ENCODE peak calls at places on chromosomes 5 and 9, in four cellular contexts. I, L, R and X are unnamed samples.

GRCh38 chr9:100091650-100092049 is 7.2 kb downstream of the ERP44 start:
- DNase-seq in R (no peak), I (no peak), L (no peak), X (no peak)

GRCh38 chr9:35681341-35682002 is 7.7 kb downstream of the CA9 start:
- DNase-seq in I (no peak), L (no peak), R (peak; percentile 18), X (no peak)

GRCh38 chr9:97861148-97861475 is 8.1 kb downstream of the FOXE1 start:
- DNase-seq in R (no peak), I (no peak), L (no peak), X (no peak)

GRCh38 chr9:133226219-133227171 is 17.4 kb upstream of the OBP2B start:
- DNase-seq in L (peak; percentile 60), R (peak; percentile 31), I (peak; percentile 41), X (no peak)

GRCh38 chr9:85569988-85570387 is 171.8 kb downstream of the AGTPBP1 start:
- DNase-seq in R (no peak), L (no peak), I (no peak), X (no peak)

GRCh38 chr5:146042628-146043279 is 62.6 kb downstream of the PLAC8L1 start:
- DNase-seq in R (no peak), L (no peak), I (no peak), X (no peak)

GRCh38 chr5:171644536-171644935 is 141.1 kb upstream of the SMIM23 start:
- DNase-seq in I (no peak), L (no peak), R (no peak), X (peak; percentile 22)

GRCh38 chr9:96100385-96100978 is 201.5 kb downstream of the HSD17B3 start:
- DNase-seq in L (no peak), R (peak; percentile 42), I (no peak), X (peak; percentile 25)

GRCh38 chr5:1888541-1889251 is 6.0 kb upstream of the IRX4 start:
- DNase-seq in R (peak; percentile 38), I (no peak), L (no peak), X (no peak)

GRCh38 chr5:368162-369084 is 46.9 kb downstream of the AHRR start:
- DNase-seq in L (no peak), I (peak; percentile 10), R (no peak), X (no peak)

GRCh38 chr5:84961193-84961592 is 576.5 kb upstream of the EDIL3 start:
- DNase-seq in R (peak; percentile 19), I (no peak), L (no peak), X (no peak)

GRCh38 chr5:137516251-137516797 is 17.2 kb upstream of the SPOCK1 start:
- DNase-seq in L (no peak), I (peak; percentile 72), R (no peak), X (no peak)

GRCh38 chr5:36452394-36453100 is 150.8 kb upstream of the RANBP3L start:
- DNase-seq in R (no peak), I (no peak), L (no peak), X (no peak)

GRCh38 chr5:154690488-154690887 is 64.7 kb upstream of the LARP1 start:
- DNase-seq in L (no peak), I (peak; percentile 49), R (no peak), X (no peak)

GRCh38 chr9:133837644-133838597 is 99.8 kb upstream of the SARDH start:
- DNase-seq in R (no peak), L (peak; percentile 73), I (no peak), X (no peak)

GRCh38 chr9:73183917-73184861 is 32.5 kb downstream of the ANXA1 start:
- DNase-seq in R (no peak), I (no peak), L (no peak), X (no peak)

GRCh38 chr5:92552206-92553160 is 1028.5 kb downstream of the NR2F1-AS1 start:
- DNase-seq in R (no peak), L (no peak), I (no peak), X (no peak)

GRCh38 chr5:54443264-54443663 is 12.2 kb upstream of the HSPB3 start:
- DNase-seq in R (no peak), I (no peak), L (peak; percentile 13), X (peak; percentile 18)

GRCh38 chr9:129619787-129620668 is 873 bp downstream of the C9orf50 start:
- DNase-seq in L (peak; percentile 55), I (peak; percentile 57), R (peak; percentile 71), X (no peak)

GRCh38 chr9:128863647-128864046 is 18.1 kb downstream of the KYAT1 start:
- DNase-seq in I (peak; percentile 94), R (peak; percentile 89), L (peak; percentile 83), X (peak; percentile 65)

GRCh38 chr5:109645591-109646236 is 44.0 kb upstream of the MAN2A1 start:
- DNase-seq in R (no peak), I (peak; percentile 39), L (peak; percentile 77), X (no peak)

GRCh38 chr5:125083932-125084331 is 337.5 kb upstream of the ZNF608 start:
- DNase-seq in L (no peak), R (no peak), I (no peak), X (no peak)

DNA sequence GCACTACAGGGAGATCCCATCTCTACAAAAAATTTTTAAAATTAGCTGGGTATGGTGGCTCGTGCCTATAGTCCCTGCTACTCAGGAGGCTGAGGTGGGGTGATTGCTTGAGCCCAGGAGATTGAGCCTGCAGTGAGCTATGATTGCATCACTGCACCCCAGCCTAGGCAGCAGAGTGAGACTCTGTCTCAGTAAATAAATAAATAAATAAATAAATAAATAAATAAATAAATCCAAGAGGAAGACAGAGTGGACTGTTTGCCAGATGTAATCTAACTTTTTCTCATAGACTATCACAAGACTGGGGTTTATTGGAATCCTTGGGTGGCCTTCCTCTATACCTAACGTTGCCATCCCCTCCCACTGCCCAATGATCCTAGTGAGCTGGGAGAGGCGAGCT is 19.2 kb upstream of the TCF7 start:
- DNase-seq in I (no peak), R (no peak), L (no peak), X (no peak)
- H3K4me1 ChIP-seq in I (no peaks in the 10 kb centered on the region), R (no peaks in the 10 kb centered on the region), L (peaks cover 30% of the 10 kb centered on the region), X (peaks cover 19% of the 10 kb centered on the region)

GRCh38 chr5:136094913-136095641 is 37.6 kb upstream of the SMAD5 start:
- DNase-seq in R (no peak), I (peak; percentile 9), L (no peak), X (no peak)
- H3K4me1 ChIP-seq in R (no peaks in the 10 kb centered on the region), I (no peaks in the 10 kb centered on the region), L (no peaks in the 10 kb centered on the region), X (no peaks in the 10 kb centered on the region)

GRCh38 chr5:102818345-102818744 is 63.2 kb downstream of the PAM start:
- DNase-seq in L (no peak), R (no peak), I (no peak), X (no peak)
- H3K4me1 ChIP-seq in L (peaks cover 3% of the 10 kb centered on the region), R (peaks cover 4% of the 10 kb centered on the region), I (no peaks in the 10 kb centered on the region), X (peaks cover 10% of the 10 kb centered on the region)

DNA sequence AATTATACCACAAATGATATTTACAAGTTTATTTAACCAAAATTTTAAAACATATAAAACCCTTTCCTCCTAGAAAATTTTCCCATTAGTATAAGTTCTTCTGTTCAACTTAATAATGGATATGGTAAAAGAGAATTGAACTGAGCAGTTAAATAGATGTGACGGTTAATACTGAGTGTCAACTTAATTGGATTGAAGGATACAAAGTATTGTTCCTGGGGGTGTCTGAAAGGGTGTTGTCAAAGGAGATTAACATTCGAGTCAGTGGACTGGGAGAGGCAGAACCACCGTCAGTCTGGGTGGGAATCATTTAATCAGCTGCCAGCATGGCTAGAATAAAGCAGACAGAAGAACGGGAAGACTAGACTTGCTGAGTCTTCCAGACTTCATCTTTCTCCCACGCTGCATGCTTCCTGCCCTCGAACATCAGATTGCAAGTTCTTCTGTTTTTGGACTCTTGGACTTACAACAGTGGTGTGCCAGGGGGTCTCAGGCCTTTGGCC is 689.6 kb upstream of the CDH10 start:
- DNase-seq in L (no peak), R (no peak), I (no peak), X (no peak)
- H3K4me1 ChIP-seq in L (no peaks in the 10 kb centered on the region), R (no peaks in the 10 kb centered on the region), I (no peaks in the 10 kb centered on the region), X (no peaks in the 10 kb centered on the region)

DNA sequence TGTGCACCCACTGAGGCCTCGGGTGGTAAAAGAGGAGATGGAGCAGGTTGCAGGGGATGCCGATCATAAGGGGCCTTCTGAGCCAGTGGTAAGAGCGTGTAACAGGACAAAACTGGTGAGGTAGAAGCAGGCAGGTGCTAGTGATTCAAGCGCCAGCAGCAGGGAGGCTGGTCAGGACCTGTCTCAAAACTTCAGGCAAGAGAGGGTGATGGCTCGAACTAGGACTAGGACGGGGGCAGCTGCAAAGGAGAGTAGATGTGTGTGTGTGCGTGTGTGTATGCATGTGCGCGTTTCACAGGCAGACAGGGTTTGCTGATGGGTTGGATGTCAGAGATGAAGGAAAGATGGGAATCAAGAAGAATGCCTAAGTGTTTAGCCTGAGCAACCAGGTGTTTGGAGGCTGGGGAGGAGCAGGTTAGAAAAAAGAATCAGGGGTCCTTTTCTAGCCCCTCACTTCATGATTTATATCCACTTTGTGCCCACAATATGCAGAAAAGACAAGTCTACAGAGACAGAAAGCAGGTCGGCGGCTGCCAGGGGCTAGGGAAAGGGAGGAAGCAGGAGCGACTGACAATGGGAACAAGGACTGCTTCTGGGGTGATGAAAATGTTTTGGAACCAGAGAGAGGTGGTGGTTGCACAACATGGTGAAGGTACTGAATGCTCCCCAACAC is 15.2 kb downstream of the HRH2 start:
- DNase-seq in I (no peak), R (no peak), L (no peak), X (no peak)
- H3K4me1 ChIP-seq in I (no peaks in the 10 kb centered on the region), R (peaks cover 7% of the 10 kb centered on the region), L (no peaks in the 10 kb centered on the region), X (peaks cover 96% of the 10 kb centered on the region)